ENCODE peak calls at places on chromosomes 3 and 15, in nine cellular contexts. D is sigmoid colon, L is GM12891, W is erythroblast, K is stomach, J is NB4, Q is suprapubic skin, N is adrenal gland, E is right lobe of liver. P is an unnamed sample.

GRCh38 chr3:119974666-119975065 is 119.6 kb downstream of the GSK3B start:
- DNase-seq in D (no peak), L (no peak), W (no peak), K (no peak), J (no peak), Q (no peak), N (no peak), E (no peak), P (no peak)

GRCh38 chr3:27528798-27529197 is 44.6 kb upstream of the SLC4A7 start:
- DNase-seq in D (no peak), L (no peak), W (no peak), K (no peak), J (peak; percentile 14), Q (no peak), N (no peak), E (no peak), P (no peak)

GRCh38 chr15:70589221-70589620 is 174.1 kb downstream of the UACA start:
- DNase-seq in D (no peak), L (no peak), W (no peak), K (no peak), J (peak; percentile 97), Q (no peak), N (no peak), E (no peak), P (no peak)

GRCh38 chr3:5231536-5231935 is 44.0 kb downstream of the EDEM1 start:
- DNase-seq in D (no peak), L (no peak), W (no peak), K (no peak), J (no peak), Q (no peak), N (no peak), E (no peak), P (no peak)

GRCh38 chr15:52392008-52392687 is 96.5 kb upstream of the MYO5C start:
- DNase-seq in D (no peak), L (no peak), W (no peak), K (no peak), J (no peak), Q (no peak), N (no peak), E (no peak), P (no peak)

GRCh38 chr3:16398542-16399126 is 114.9 kb downstream of the RFTN1 start:
- DNase-seq in D (no peak), L (no peak), W (no peak), K (no peak), J (no peak), Q (no peak), N (no peak), E (no peak), P (no peak)

GRCh38 chr3:138186803-138187295 is 252 bp upstream of the ARMC8 start:
- DNase-seq in D (peak; percentile 96), L (no peak), W (peak; percentile 96), K (peak; percentile 93), J (peak; percentile 91), Q (peak; percentile 92), N (peak; percentile 95), E (peak; percentile 92), P (peak; percentile 95)

GRCh38 chr3:8506611-8507061 is 5.0 kb downstream of the LMCD1 start:
- DNase-seq in D (no peak), L (no peak), W (no peak), K (no peak), J (no peak), Q (no peak), N (peak; percentile 72), E (no peak), P (no peak)

DNA sequence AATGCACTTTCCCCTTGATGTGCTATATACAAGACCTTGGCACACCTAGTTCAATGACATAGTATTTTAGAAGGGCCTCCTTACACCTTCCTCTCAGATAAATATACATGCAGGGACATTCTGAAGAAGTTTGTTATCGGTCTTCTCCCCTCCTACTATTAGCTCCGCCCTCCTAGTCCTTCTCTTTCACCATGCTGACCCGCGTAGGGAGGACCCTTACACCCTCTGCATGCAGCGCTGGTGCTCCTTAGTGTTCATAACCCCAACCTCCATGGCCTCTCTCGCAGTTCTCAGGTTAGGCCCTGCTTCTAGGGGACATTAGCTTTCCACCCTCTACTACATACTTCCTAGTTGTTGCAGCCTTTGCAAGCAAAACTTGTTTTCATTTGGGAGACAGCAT is 146.4 kb downstream of the PGPEP1L start:
- DNase-seq in D (no peak), L (no peak), W (no peak), K (no peak), J (no peak), Q (no peak), N (no peak), E (no peak), P (no peak)
- TF ChIP-seq POLR2A in D (no peak), L (no peak), W (no peak), K (no peak), J (no peak), Q (no peak), N (no peak), E (no peak), P (no peak)

DNA sequence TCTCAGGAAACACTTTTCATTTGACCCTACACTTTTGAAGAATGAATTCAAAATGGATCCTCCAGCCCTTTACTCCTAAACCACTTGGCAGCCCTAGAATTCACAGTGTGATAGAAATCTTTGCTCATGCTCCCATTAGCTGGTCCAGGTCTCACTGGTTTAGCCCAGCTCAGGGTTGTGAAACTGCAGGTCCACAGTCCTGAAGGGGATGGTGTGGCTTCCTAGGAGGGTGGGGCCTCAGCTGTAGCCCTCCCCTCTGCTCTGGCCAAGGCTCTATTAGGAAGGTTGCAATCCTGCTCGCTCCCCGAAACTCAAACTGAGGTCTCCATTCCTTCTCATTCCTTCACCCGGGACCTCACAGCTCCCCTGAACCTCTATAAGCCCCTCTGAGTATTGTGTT is 21.6 kb upstream of the TICRR start:
- DNase-seq in D (no peak), L (no peak), W (no peak), K (no peak), J (no peak), Q (no peak), N (no peak), E (no peak), P (no peak)
- TF ChIP-seq POLR2A in D (no peak), L (no peak), W (no peak), K (no peak), J (no peak), Q (no peak), N (no peak), E (no peak), P (no peak)

GRCh38 chr3:187025254-187025655 is 94.9 kb downstream of the ST6GAL1 start:
- DNase-seq in D (no peak), L (no peak), W (peak; percentile 18), K (no peak), J (no peak), Q (no peak), N (no peak), E (no peak), P (no peak)

GRCh38 chr3:187026321-187026678 is 96.0 kb downstream of the ST6GAL1 start:
- DNase-seq in D (no peak), L (no peak), W (no peak), K (no peak), J (no peak), Q (no peak), N (no peak), E (no peak), P (no peak)

GRCh38 chr3:187024561-187025226 is 94.4 kb downstream of the ST6GAL1 start:
- DNase-seq in D (no peak), L (no peak), W (no peak), K (no peak), J (no peak), Q (no peak), N (no peak), E (no peak), P (no peak)

GRCh38 chr3:187025656-187026320 is 95.5 kb downstream of the ST6GAL1 start:
- DNase-seq in D (no peak), L (no peak), W (peak; percentile 49), K (no peak), J (no peak), Q (no peak), N (no peak), E (no peak), P (no peak)

DNA sequence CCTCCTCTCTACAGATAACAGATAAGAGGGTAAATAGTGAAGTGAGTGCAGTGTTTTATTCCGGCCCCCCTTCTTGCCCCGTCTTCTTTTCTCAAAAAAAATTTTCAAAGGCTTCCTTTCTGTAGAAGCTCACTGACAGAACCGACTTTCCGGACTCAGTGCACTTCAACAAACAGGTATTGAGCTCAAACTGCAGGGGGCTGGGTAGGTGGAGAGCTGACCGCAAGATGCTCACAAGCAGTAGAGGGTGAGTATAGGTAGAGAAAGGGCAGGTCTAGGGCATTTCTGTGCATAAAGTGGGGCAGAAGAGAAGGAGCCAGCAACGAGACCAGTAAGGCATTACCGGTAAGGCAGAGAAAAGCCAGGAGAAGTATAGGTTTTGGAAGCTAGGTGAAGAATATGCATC is 97.2 kb downstream of the ST6GAL1 start:
- DNase-seq in D (no peak), L (no peak), W (no peak), K (no peak), J (no peak), Q (no peak), N (no peak), E (no peak), P (no peak)
- TF ChIP-seq POLR2A in D (no peak), L (no peak), W (no peak), K (no peak), J (no peak), Q (no peak), N (no peak), E (no peak), P (no peak)

GRCh38 chr3:72162649-72163184 is 377.8 kb upstream of the PROK2 start:
- DNase-seq in D (no peak), L (no peak), W (no peak), K (no peak), J (no peak), Q (no peak), N (no peak), E (no peak), P (no peak)

GRCh38 chr3:72160351-72160750 is 375.4 kb upstream of the PROK2 start:
- DNase-seq in D (no peak), L (no peak), W (no peak), K (no peak), J (no peak), Q (no peak), N (no peak), E (no peak), P (no peak)

GRCh38 chr3:72163809-72164634 is 379.1 kb upstream of the PROK2 start:
- DNase-seq in D (no peak), L (peak; percentile 57), W (peak; percentile 78), K (no peak), J (peak; percentile 83), Q (no peak), N (no peak), E (no peak), P (peak; percentile 74)

GRCh38 chr3:72159487-72159886 is 374.5 kb upstream of the PROK2 start:
- DNase-seq in D (no peak), L (no peak), W (no peak), K (no peak), J (no peak), Q (no peak), N (no peak), E (no peak), P (no peak)

DNA sequence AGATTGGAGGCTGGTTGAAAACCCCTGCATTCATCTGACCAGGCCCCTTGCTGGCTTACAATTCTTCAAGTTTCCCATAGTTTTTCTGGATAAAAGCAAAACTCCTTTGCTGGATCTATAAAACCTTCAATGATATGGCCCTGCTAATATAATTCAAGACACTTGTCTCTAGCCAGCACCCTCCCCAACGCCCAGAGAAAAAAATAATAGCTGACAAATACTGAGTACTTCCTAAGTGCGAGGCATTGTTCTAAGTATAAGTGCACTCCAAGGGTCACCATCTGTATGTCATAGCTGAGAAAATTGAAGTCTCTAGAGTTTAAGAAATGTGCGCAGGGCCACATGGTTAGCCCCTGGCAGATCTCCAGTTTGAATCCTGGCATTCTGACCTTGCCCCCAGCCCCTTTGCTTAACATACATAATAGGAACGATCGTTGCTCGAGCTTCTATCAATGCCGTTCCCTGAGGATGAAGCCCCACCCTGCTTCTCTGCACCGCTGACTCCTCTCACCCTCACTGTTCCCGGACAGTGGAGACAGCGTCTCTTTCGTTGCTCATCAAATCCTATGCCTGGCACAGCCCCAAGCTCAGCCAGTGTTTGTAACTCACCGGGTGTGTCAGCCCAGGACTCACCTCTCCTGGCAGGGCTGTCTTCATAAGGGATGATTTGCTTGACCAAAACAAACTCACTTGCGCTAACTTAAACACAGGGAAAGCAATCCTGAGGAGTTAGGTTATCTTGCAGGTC is 377.1 kb upstream of the PROK2 start:
- DNase-seq in D (no peak), L (no peak), W (no peak), K (no peak), J (no peak), Q (no peak), N (peak; percentile 62), E (peak; percentile 87), P (no peak)
- TF ChIP-seq POLR2A in D (no peak), L (no peak), W (no peak), K (no peak), J (no peak), Q (no peak), N (no peak), E (no peak), P (no peak)

P was measured in Peyer's patch.